ENCODE peak calls at places on chromosome 15, in eight cellular contexts. One of them, this sample, is unnamed. For H3K9me3, the result is how much of the 10 kb centered on the place peaks cover.

GRCh38 chr15:82653483-82653882 is 6.3 kb upstream of the CPEB1 start:
- DNase-seq in WERI-Rb-1: no peak
- DNase-seq in CD4-positive, alpha-beta T cell: no peak
- DNase-seq in upper lobe of left lung: no peak
- DNase-seq in left lung: no peak
- DNase-seq in neural progenitor cell: no peak
- DNase-seq in pancreas: no peak
- DNase-seq in left ventricle myocardium inferior: no peak
- DNase-seq in this sample: no peak

GRCh38 chr15:70505971-70506887 is 257.1 kb downstream of the UACA start:
- DNase-seq in pancreas: no peak
- DNase-seq in upper lobe of left lung: no peak
- DNase-seq in CD4-positive, alpha-beta T cell: no peak
- DNase-seq in neural progenitor cell: no peak
- DNase-seq in left lung: no peak
- DNase-seq in WERI-Rb-1: no peak
- DNase-seq in left ventricle myocardium inferior: no peak
- DNase-seq in this sample: no peak

GRCh38 chr15:31035610-31036009 is 44.2 kb upstream of the MTMR10 start:
- DNase-seq in pancreas: no peak
- DNase-seq in left lung: no peak
- DNase-seq in WERI-Rb-1: no peak
- DNase-seq in upper lobe of left lung: no peak
- DNase-seq in left ventricle myocardium inferior: no peak
- DNase-seq in CD4-positive, alpha-beta T cell: no peak
- DNase-seq in neural progenitor cell: no peak
- DNase-seq in this sample: no peak

GRCh38 chr15:85024509-85025336 is 43.1 kb downstream of the PDE8A start:
- DNase-seq in CD4-positive, alpha-beta T cell: no peak
- DNase-seq in upper lobe of left lung: no peak
- DNase-seq in left lung: no peak
- DNase-seq in WERI-Rb-1: no peak
- DNase-seq in pancreas: no peak
- DNase-seq in left ventricle myocardium inferior: no peak
- DNase-seq in neural progenitor cell: no peak
- DNase-seq in this sample: no peak

GRCh38 chr15:74695597-74696397 is at the start of gene EDC3:
- DNase-seq in CD4-positive, alpha-beta T cell: peak
- DNase-seq in left lung: peak
- DNase-seq in WERI-Rb-1: peak
- DNase-seq in left ventricle myocardium inferior: peak
- DNase-seq in pancreas: peak
- DNase-seq in upper lobe of left lung: peak
- DNase-seq in neural progenitor cell: peak
- DNase-seq in this sample: peak

GRCh38 chr15:90885432-90886290 is 1.4 kb downstream of the FES start:
- DNase-seq in left lung: peak
- DNase-seq in CD4-positive, alpha-beta T cell: peak
- DNase-seq in WERI-Rb-1: peak
- DNase-seq in neural progenitor cell: peak
- DNase-seq in pancreas: peak
- DNase-seq in left ventricle myocardium inferior: peak
- DNase-seq in upper lobe of left lung: peak
- DNase-seq in this sample: peak

GRCh38 chr15:69090197-69090948 is 70.1 kb upstream of the GLCE start:
- DNase-seq in pancreas: no peak
- DNase-seq in left lung: no peak
- DNase-seq in left ventricle myocardium inferior: no peak
- DNase-seq in upper lobe of left lung: no peak
- DNase-seq in CD4-positive, alpha-beta T cell: no peak
- DNase-seq in neural progenitor cell: peak
- DNase-seq in WERI-Rb-1: no peak
- DNase-seq in this sample: no peak

GRCh38 chr15:100008258-100008657 is 275.0 kb upstream of the LYSMD4 start:
- DNase-seq in upper lobe of left lung: no peak
- DNase-seq in neural progenitor cell: no peak
- DNase-seq in left lung: no peak
- DNase-seq in WERI-Rb-1: no peak
- DNase-seq in pancreas: no peak
- DNase-seq in left ventricle myocardium inferior: no peak
- DNase-seq in CD4-positive, alpha-beta T cell: no peak
- DNase-seq in this sample: no peak

GRCh38 chr15:61099030-61099800 is 129.9 kb downstream of the RORA start:
- DNase-seq in WERI-Rb-1: no peak
- DNase-seq in neural progenitor cell: no peak
- DNase-seq in pancreas: no peak
- DNase-seq in left ventricle myocardium inferior: no peak
- DNase-seq in CD4-positive, alpha-beta T cell: no peak
- DNase-seq in upper lobe of left lung: no peak
- DNase-seq in left lung: no peak
- DNase-seq in this sample: no peak

GRCh38 chr15:81950841-81951414 is 94.9 kb downstream of the MEX3B start:
- DNase-seq in pancreas: no peak
- DNase-seq in WERI-Rb-1: no peak
- DNase-seq in neural progenitor cell: no peak
- DNase-seq in upper lobe of left lung: no peak
- DNase-seq in CD4-positive, alpha-beta T cell: no peak
- DNase-seq in left ventricle myocardium inferior: no peak
- DNase-seq in left lung: no peak
- DNase-seq in this sample: no peak

GRCh38 chr15:39578851-39579486 is 1.9 kb upstream of the THBS1 start:
- DNase-seq in upper lobe of left lung: no peak
- DNase-seq in neural progenitor cell: peak
- DNase-seq in pancreas: no peak
- DNase-seq in WERI-Rb-1: no peak
- DNase-seq in left ventricle myocardium inferior: no peak
- DNase-seq in CD4-positive, alpha-beta T cell: no peak
- DNase-seq in left lung: no peak
- DNase-seq in this sample: no peak

GRCh38 chr15:56249080-56249479 is 5.4 kb upstream of the RFX7 start:
- DNase-seq in left ventricle myocardium inferior: no peak
- DNase-seq in WERI-Rb-1: peak
- DNase-seq in upper lobe of left lung: peak
- DNase-seq in CD4-positive, alpha-beta T cell: no peak
- DNase-seq in neural progenitor cell: peak
- DNase-seq in pancreas: no peak
- DNase-seq in left lung: no peak
- DNase-seq in this sample: no peak

GRCh38 chr15:54528021-54528420 is 549.8 kb downstream of the UNC13C start:
- DNase-seq in left ventricle myocardium inferior: no peak
- DNase-seq in upper lobe of left lung: no peak
- DNase-seq in CD4-positive, alpha-beta T cell: no peak
- DNase-seq in left lung: no peak
- DNase-seq in pancreas: no peak
- DNase-seq in WERI-Rb-1: no peak
- DNase-seq in neural progenitor cell: no peak
- DNase-seq in this sample: no peak

GRCh38 chr15:97177135-97177704 is 783.3 kb upstream of the ARRDC4 start:
- DNase-seq in upper lobe of left lung: no peak
- DNase-seq in neural progenitor cell: peak
- DNase-seq in pancreas: no peak
- DNase-seq in left ventricle myocardium inferior: no peak
- DNase-seq in WERI-Rb-1: no peak
- DNase-seq in left lung: no peak
- DNase-seq in CD4-positive, alpha-beta T cell: no peak
- DNase-seq in this sample: no peak

GRCh38 chr15:97319316-97319715 is 641.2 kb upstream of the ARRDC4 start:
- DNase-seq in neural progenitor cell: no peak
- DNase-seq in left lung: no peak
- DNase-seq in left ventricle myocardium inferior: no peak
- DNase-seq in pancreas: no peak
- DNase-seq in WERI-Rb-1: no peak
- DNase-seq in upper lobe of left lung: no peak
- DNase-seq in CD4-positive, alpha-beta T cell: no peak
- DNase-seq in this sample: no peak

DNA sequence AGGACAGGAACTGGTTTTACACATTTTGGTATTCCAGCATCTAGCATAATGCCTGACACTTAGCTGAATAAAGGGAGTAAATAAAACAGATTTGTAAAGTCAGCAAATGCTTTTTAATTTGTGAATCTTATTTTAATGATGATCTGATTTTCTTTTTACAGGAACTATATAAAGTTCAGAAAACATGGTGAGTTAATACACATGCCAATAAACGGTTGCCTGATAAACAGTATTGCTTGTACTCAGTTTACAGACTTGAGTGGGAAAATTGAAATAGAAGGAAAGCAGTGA is 1.4 kb downstream of the PSMA4 start:
- DNase-seq in WERI-Rb-1: no peak
- DNase-seq in left lung: no peak
- DNase-seq in neural progenitor cell: no peak
- DNase-seq in CD4-positive, alpha-beta T cell: no peak
- DNase-seq in left ventricle myocardium inferior: no peak
- DNase-seq in upper lobe of left lung: no peak
- DNase-seq in pancreas: no peak
- DNase-seq in this sample: no peak
- H3K9me3 ChIP-seq in WERI-Rb-1: under half
- H3K9me3 ChIP-seq in left lung: under half
- H3K9me3 ChIP-seq in neural progenitor cell: under half
- H3K9me3 ChIP-seq in CD4-positive, alpha-beta T cell: under half
- H3K9me3 ChIP-seq in left ventricle myocardium inferior: under half
- H3K9me3 ChIP-seq in upper lobe of left lung: under half
- H3K9me3 ChIP-seq in pancreas: under half
- H3K9me3 ChIP-seq in this sample: under half

GRCh38 chr15:66080791-66081475 is 172.6 kb downstream of the MEGF11 start:
- DNase-seq in pancreas: peak
- DNase-seq in left ventricle myocardium inferior: no peak
- DNase-seq in upper lobe of left lung: no peak
- DNase-seq in neural progenitor cell: peak
- DNase-seq in left lung: no peak
- DNase-seq in WERI-Rb-1: peak
- DNase-seq in CD4-positive, alpha-beta T cell: no peak
- DNase-seq in this sample: no peak
- TF ChIP-seq CTCF in pancreas: peak
- TF ChIP-seq CTCF in left ventricle myocardium inferior: peak
- TF ChIP-seq CTCF in upper lobe of left lung: no peak
- TF ChIP-seq CTCF in neural progenitor cell: peak
- TF ChIP-seq CTCF in left lung: no peak
- TF ChIP-seq CTCF in WERI-Rb-1: peak
- TF ChIP-seq CTCF in CD4-positive, alpha-beta T cell: no peak
- TF ChIP-seq CTCF in this sample: no peak

GRCh38 chr15:49560045-49560444 is 60.6 kb downstream of the FAM227B start:
- DNase-seq in left ventricle myocardium inferior: no peak
- DNase-seq in left lung: no peak
- DNase-seq in neural progenitor cell: no peak
- DNase-seq in CD4-positive, alpha-beta T cell: no peak
- DNase-seq in pancreas: no peak
- DNase-seq in upper lobe of left lung: no peak
- DNase-seq in WERI-Rb-1: no peak
- DNase-seq in this sample: no peak
- H3K9me3 ChIP-seq in left ventricle myocardium inferior: half or more
- H3K9me3 ChIP-seq in left lung: half or more
- H3K9me3 ChIP-seq in neural progenitor cell: under half
- H3K9me3 ChIP-seq in CD4-positive, alpha-beta T cell: half or more
- H3K9me3 ChIP-seq in pancreas: under half
- H3K9me3 ChIP-seq in upper lobe of left lung: under half
- H3K9me3 ChIP-seq in WERI-Rb-1: under half
- H3K9me3 ChIP-seq in this sample: under half

DNA sequence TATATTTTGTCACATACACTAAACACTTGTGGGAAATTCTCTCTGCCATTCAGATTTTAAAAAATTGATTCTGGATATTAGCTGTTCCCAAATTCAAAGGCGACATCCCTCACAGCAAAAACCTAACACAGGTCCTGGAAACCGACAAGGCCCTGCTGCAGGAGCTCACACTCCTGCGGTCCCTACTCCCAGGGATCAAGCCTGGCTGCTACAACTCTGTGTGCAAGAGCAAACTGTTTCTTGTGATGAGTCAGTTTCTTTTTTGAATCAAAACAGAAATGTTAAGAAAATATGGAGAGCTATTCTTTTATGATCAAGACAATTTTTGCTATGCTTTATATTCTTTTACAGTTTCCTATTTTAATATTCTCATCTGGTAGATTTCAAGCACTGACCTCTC is 51.0 kb upstream of the TJP1 start:
- DNase-seq in upper lobe of left lung: no peak
- DNase-seq in left ventricle myocardium inferior: no peak
- DNase-seq in WERI-Rb-1: no peak
- DNase-seq in pancreas: no peak
- DNase-seq in left lung: no peak
- DNase-seq in neural progenitor cell: no peak
- DNase-seq in CD4-positive, alpha-beta T cell: no peak
- DNase-seq in this sample: no peak
- TF ChIP-seq CTCF in upper lobe of left lung: no peak
- TF ChIP-seq CTCF in left ventricle myocardium inferior: no peak
- TF ChIP-seq CTCF in WERI-Rb-1: no peak
- TF ChIP-seq CTCF in pancreas: no peak
- TF ChIP-seq CTCF in left lung: no peak
- TF ChIP-seq CTCF in neural progenitor cell: no peak
- TF ChIP-seq CTCF in CD4-positive, alpha-beta T cell: no peak
- TF ChIP-seq CTCF in this sample: no peak